ENCODE peak calls at places on chromosome 21, in four cellular contexts. One of them, this sample, is unnamed.
A peak's percentile ranks its signal among the peaks of the same experiment; 100 is the strongest.

GRCh38 chr21:17693801-17694200 is 81.1 kb upstream of the BTG3 start:
- DNase-seq in cardiac fibroblast: no peak
- DNase-seq in mucosa of descending colon: no peak
- DNase-seq in fibroblast of lung: no peak
- DNase-seq in this sample: no peak

GRCh38 chr21:14545906-14546480 is at the start of gene SAMSN1:
- DNase-seq in cardiac fibroblast: peak; percentile 42
- DNase-seq in mucosa of descending colon: peak; percentile 49
- DNase-seq in fibroblast of lung: no peak
- DNase-seq in this sample: peak; percentile 77

GRCh38 chr21:46191257-46191685 is 7.0 kb upstream of the SPATC1L start:
- DNase-seq in cardiac fibroblast: peak; percentile 84
- DNase-seq in mucosa of descending colon: no peak
- DNase-seq in fibroblast of lung: peak; percentile 88
- DNase-seq in this sample: no peak

GRCh38 chr21:46099476-46099875 is 1.6 kb downstream of the COL6A2 start:
- DNase-seq in cardiac fibroblast: peak; percentile 47
- DNase-seq in mucosa of descending colon: peak; percentile 60
- DNase-seq in fibroblast of lung: peak; percentile 54
- DNase-seq in this sample: no peak

GRCh38 chr21:32562426-32562825 is 22.9 kb downstream of the TCP10L start:
- DNase-seq in cardiac fibroblast: peak; percentile 91
- DNase-seq in mucosa of descending colon: no peak
- DNase-seq in fibroblast of lung: peak; percentile 91
- DNase-seq in this sample: no peak

GRCh38 chr21:37565530-37566223 is 199.1 kb downstream of the DYRK1A start:
- DNase-seq in cardiac fibroblast: peak; percentile 21
- DNase-seq in mucosa of descending colon: no peak
- DNase-seq in fibroblast of lung: peak; percentile 64
- DNase-seq in this sample: no peak

GRCh38 chr21:45404726-45405270 is at the start of gene COL18A1:
- DNase-seq in cardiac fibroblast: peak; percentile 71
- DNase-seq in mucosa of descending colon: peak; percentile 56
- DNase-seq in fibroblast of lung: peak; percentile 56
- DNase-seq in this sample: no peak

GRCh38 chr21:30354308-30355005 is 6.1 kb upstream of the KRTAP23-1 start:
- DNase-seq in cardiac fibroblast: no peak
- DNase-seq in mucosa of descending colon: no peak
- DNase-seq in fibroblast of lung: no peak
- DNase-seq in this sample: no peak

GRCh38 chr21:14699433-14700410 is 153.6 kb upstream of the SAMSN1 start:
- DNase-seq in cardiac fibroblast: no peak
- DNase-seq in mucosa of descending colon: no peak
- DNase-seq in fibroblast of lung: no peak
- DNase-seq in this sample: no peak

GRCh38 chr21:36790616-36791015 is 91.7 kb downstream of the SIM2 start:
- DNase-seq in cardiac fibroblast: no peak
- DNase-seq in mucosa of descending colon: no peak
- DNase-seq in fibroblast of lung: no peak
- DNase-seq in this sample: no peak

GRCh38 chr21:45562401-45562800 is 20.2 kb upstream of the SLC19A1 start:
- DNase-seq in cardiac fibroblast: no peak
- DNase-seq in mucosa of descending colon: no peak
- DNase-seq in fibroblast of lung: no peak
- DNase-seq in this sample: no peak

GRCh38 chr21:38691626-38692025 is 114.1 kb upstream of the ETS2 start:
- DNase-seq in cardiac fibroblast: no peak
- DNase-seq in mucosa of descending colon: no peak
- DNase-seq in fibroblast of lung: peak; percentile 11
- DNase-seq in this sample: no peak

GRCh38 chr21:43343095-43343991 is 83.6 kb downstream of the SIK1 start:
- DNase-seq in cardiac fibroblast: no peak
- DNase-seq in mucosa of descending colon: peak; percentile 89
- DNase-seq in fibroblast of lung: no peak
- DNase-seq in this sample: no peak

GRCh38 chr21:40555129-40555528 is 291.8 kb downstream of the DSCAM start:
- DNase-seq in cardiac fibroblast: no peak
- DNase-seq in mucosa of descending colon: no peak
- DNase-seq in fibroblast of lung: no peak
- DNase-seq in this sample: no peak

GRCh38 chr21:43195131-43196021 is 26.6 kb downstream of the CRYAA start:
- DNase-seq in cardiac fibroblast: peak; percentile 60
- DNase-seq in mucosa of descending colon: peak; percentile 49
- DNase-seq in fibroblast of lung: no peak
- DNase-seq in this sample: no peak

GRCh38 chr21:40166291-40166843 is 299.1 kb downstream of the PCP4 start:
- DNase-seq in cardiac fibroblast: no peak
- DNase-seq in mucosa of descending colon: no peak
- DNase-seq in fibroblast of lung: no peak
- DNase-seq in this sample: no peak

GRCh38 chr21:39066829-39067785 is 116.1 kb downstream of the PSMG1 start:
- DNase-seq in cardiac fibroblast: peak; percentile 60
- DNase-seq in mucosa of descending colon: no peak
- DNase-seq in fibroblast of lung: no peak
- DNase-seq in this sample: no peak

GRCh38 chr21:38838598-38839369 is 33.1 kb downstream of the ETS2 start:
- DNase-seq in cardiac fibroblast: no peak
- DNase-seq in mucosa of descending colon: no peak
- DNase-seq in fibroblast of lung: no peak
- DNase-seq in this sample: no peak

GRCh38 chr21:38699048-38699447 is 106.7 kb upstream of the ETS2 start:
- DNase-seq in cardiac fibroblast: no peak
- DNase-seq in mucosa of descending colon: no peak
- DNase-seq in fibroblast of lung: no peak
- DNase-seq in this sample: no peak

GRCh38 chr21:38938343-38938742 is 132.6 kb downstream of the ETS2 start:
- DNase-seq in cardiac fibroblast: peak; percentile 55
- DNase-seq in mucosa of descending colon: no peak
- DNase-seq in fibroblast of lung: peak; percentile 34
- DNase-seq in this sample: no peak

GRCh38 chr21:26388731-26389231 is 184.3 kb downstream of the CYYR1 start:
- DNase-seq in cardiac fibroblast: peak; percentile 48
- DNase-seq in mucosa of descending colon: no peak
- DNase-seq in fibroblast of lung: peak; percentile 29
- DNase-seq in this sample: no peak

GRCh38 chr21:38448619-38449186 is 49.6 kb downstream of the ERG start:
- DNase-seq in cardiac fibroblast: no peak
- DNase-seq in mucosa of descending colon: no peak
- DNase-seq in fibroblast of lung: no peak
- DNase-seq in this sample: no peak

GRCh38 chr21:36542312-36543101 is 62.6 kb upstream of the CLDN14 start:
- DNase-seq in cardiac fibroblast: no peak
- DNase-seq in mucosa of descending colon: no peak
- DNase-seq in fibroblast of lung: no peak
- DNase-seq in this sample: peak; percentile 79

GRCh38 chr21:20822559-20823133 is 175.6 kb upstream of the NCAM2 start:
- DNase-seq in cardiac fibroblast: peak; percentile 5
- DNase-seq in mucosa of descending colon: no peak
- DNase-seq in fibroblast of lung: no peak
- DNase-seq in this sample: no peak

GRCh38 chr21:25507522-25507921 is 99.8 kb downstream of the MRPL39 start:
- DNase-seq in cardiac fibroblast: no peak
- DNase-seq in mucosa of descending colon: no peak
- DNase-seq in fibroblast of lung: no peak
- DNase-seq in this sample: no peak

GRCh38 chr21:45972716-45973474 is 8.7 kb upstream of the COL6A1 start:
- DNase-seq in cardiac fibroblast: peak; percentile 97
- DNase-seq in mucosa of descending colon: peak; percentile 64
- DNase-seq in fibroblast of lung: peak; percentile 95
- DNase-seq in this sample: no peak

GRCh38 chr21:27476696-27477095 is 509.8 kb upstream of the ADAMTS5 start:
- DNase-seq in cardiac fibroblast: peak; percentile 75
- DNase-seq in mucosa of descending colon: no peak
- DNase-seq in fibroblast of lung: peak; percentile 80
- DNase-seq in this sample: no peak

GRCh38 chr21:45617021-45617930 is 26.2 kb upstream of the PCBP3 start:
- DNase-seq in cardiac fibroblast: no peak
- DNase-seq in mucosa of descending colon: no peak
- DNase-seq in fibroblast of lung: no peak
- DNase-seq in this sample: no peak

GRCh38 chr21:27339902-27340301 is 373.0 kb upstream of the ADAMTS5 start:
- DNase-seq in cardiac fibroblast: peak; percentile 16
- DNase-seq in mucosa of descending colon: no peak
- DNase-seq in fibroblast of lung: peak; percentile 94
- DNase-seq in this sample: no peak

GRCh38 chr21:45396620-45396995 is 8.4 kb upstream of the COL18A1 start:
- DNase-seq in cardiac fibroblast: no peak
- DNase-seq in mucosa of descending colon: peak; percentile 11
- DNase-seq in fibroblast of lung: no peak
- DNase-seq in this sample: no peak

GRCh38 chr21:45929477-45929876 is 52.1 kb upstream of the COL6A1 start:
- DNase-seq in cardiac fibroblast: no peak
- DNase-seq in mucosa of descending colon: no peak
- DNase-seq in fibroblast of lung: no peak
- DNase-seq in this sample: no peak

GRCh38 chr21:38181101-38181500 is 75.7 kb upstream of the KCNJ15 start:
- DNase-seq in cardiac fibroblast: no peak
- DNase-seq in mucosa of descending colon: no peak
- DNase-seq in fibroblast of lung: peak; percentile 11
- DNase-seq in this sample: no peak

GRCh38 chr21:46171996-46172862 is 12.0 kb downstream of the SPATC1L start:
- DNase-seq in cardiac fibroblast: no peak
- DNase-seq in mucosa of descending colon: no peak
- DNase-seq in fibroblast of lung: no peak
- DNase-seq in this sample: no peak

GRCh38 chr21:38496224-38496623 is 2.1 kb downstream of the ERG start:
- DNase-seq in cardiac fibroblast: no peak
- DNase-seq in mucosa of descending colon: no peak
- DNase-seq in fibroblast of lung: no peak
- DNase-seq in this sample: no peak

GRCh38 chr21:39630191-39630591 is 17.5 kb downstream of the B3GALT5 start:
- DNase-seq in cardiac fibroblast: no peak
- DNase-seq in mucosa of descending colon: no peak
- DNase-seq in fibroblast of lung: peak; percentile 44
- DNase-seq in this sample: no peak

GRCh38 chr21:46112731-46113215 is 14.9 kb downstream of the COL6A2 start:
- DNase-seq in cardiac fibroblast: no peak
- DNase-seq in mucosa of descending colon: peak; percentile 36
- DNase-seq in fibroblast of lung: no peak
- DNase-seq in this sample: no peak

GRCh38 chr21:37463083-37463780 is 96.7 kb downstream of the DYRK1A start:
- DNase-seq in cardiac fibroblast: peak; percentile 70
- DNase-seq in mucosa of descending colon: no peak
- DNase-seq in fibroblast of lung: peak; percentile 85
- DNase-seq in this sample: peak; percentile 27

GRCh38 chr21:46406001-46406400 is 52.7 kb upstream of the DIP2A start:
- DNase-seq in cardiac fibroblast: no peak
- DNase-seq in mucosa of descending colon: peak; percentile 17
- DNase-seq in fibroblast of lung: no peak
- DNase-seq in this sample: no peak

GRCh38 chr21:17540530-17540929 is 27.7 kb downstream of the CXADR start:
- DNase-seq in cardiac fibroblast: no peak
- DNase-seq in mucosa of descending colon: no peak
- DNase-seq in fibroblast of lung: no peak
- DNase-seq in this sample: no peak

GRCh38 chr21:42164064-42164789 is 54.7 kb upstream of the ABCG1 start:
- DNase-seq in cardiac fibroblast: peak; percentile 30
- DNase-seq in mucosa of descending colon: peak; percentile 80
- DNase-seq in fibroblast of lung: peak; percentile 31
- DNase-seq in this sample: peak; percentile 16
- TF ChIP-seq CTCF in cardiac fibroblast: peak; percentile 44
- TF ChIP-seq CTCF in mucosa of descending colon: peak; percentile 58
- TF ChIP-seq CTCF in fibroblast of lung: no peak
- TF ChIP-seq CTCF in this sample: peak; percentile 77

DNA sequence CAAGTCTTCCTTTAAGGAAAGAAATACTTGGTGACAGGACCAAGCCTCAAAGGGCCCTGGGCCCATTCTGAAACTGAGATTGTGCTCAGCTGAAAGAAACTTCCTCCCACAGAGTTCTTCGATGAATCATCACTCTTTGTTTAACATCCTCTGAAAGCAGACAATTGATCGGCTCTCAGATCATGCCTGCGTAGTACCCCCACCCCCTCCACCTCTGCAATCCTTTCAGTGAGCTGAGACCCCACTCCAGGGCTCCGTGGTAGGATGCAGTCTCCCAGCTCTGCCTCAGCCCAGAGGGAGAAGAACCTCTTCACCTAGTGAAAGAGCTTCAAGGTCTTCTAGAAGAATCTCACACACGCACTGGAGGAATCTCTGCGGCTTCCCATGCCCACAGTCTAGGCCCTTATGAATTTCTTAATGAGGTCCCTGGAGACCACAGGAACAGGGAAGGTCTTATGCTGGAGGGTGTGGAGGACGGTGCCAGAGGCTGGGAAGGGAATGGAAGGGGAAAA is 104.9 kb upstream of the SOD1 start:
- DNase-seq in cardiac fibroblast: peak; percentile 26
- DNase-seq in mucosa of descending colon: no peak
- DNase-seq in fibroblast of lung: no peak
- DNase-seq in this sample: peak; percentile 21
- H3K4me3 ChIP-seq in cardiac fibroblast: no peak overlapping the region
- H3K4me3 ChIP-seq in mucosa of descending colon: no peak overlapping the region
- H3K4me3 ChIP-seq in fibroblast of lung: no peak overlapping the region
- H3K4me3 ChIP-seq in this sample: no peak overlapping the region

GRCh38 chr21:18801468-18801867 is 397.9 kb upstream of the TMPRSS15 start:
- DNase-seq in cardiac fibroblast: peak; percentile 30
- DNase-seq in mucosa of descending colon: no peak
- DNase-seq in fibroblast of lung: no peak
- DNase-seq in this sample: no peak
- TF ChIP-seq CTCF in cardiac fibroblast: no peak
- TF ChIP-seq CTCF in mucosa of descending colon: no peak
- TF ChIP-seq CTCF in fibroblast of lung: no peak
- TF ChIP-seq CTCF in this sample: no peak

GRCh38 chr21:16069713-16070112 is 339.9 kb downstream of the USP25 start:
- DNase-seq in cardiac fibroblast: no peak
- DNase-seq in mucosa of descending colon: no peak
- DNase-seq in fibroblast of lung: no peak
- DNase-seq in this sample: no peak

GRCh38 chr21:16072176-16072575 is 342.4 kb downstream of the USP25 start:
- DNase-seq in cardiac fibroblast: no peak
- DNase-seq in mucosa of descending colon: no peak
- DNase-seq in fibroblast of lung: no peak
- DNase-seq in this sample: no peak

GRCh38 chr21:16071761-16072160 is 342.0 kb downstream of the USP25 start:
- DNase-seq in cardiac fibroblast: no peak
- DNase-seq in mucosa of descending colon: no peak
- DNase-seq in fibroblast of lung: no peak
- DNase-seq in this sample: no peak

GRCh38 chr21:16071082-16071481 is 341.3 kb downstream of the USP25 start:
- DNase-seq in cardiac fibroblast: peak; percentile 16
- DNase-seq in mucosa of descending colon: peak; percentile 12
- DNase-seq in fibroblast of lung: peak; percentile 55
- DNase-seq in this sample: no peak

GRCh38 chr21:16070207-16070651 is 340.4 kb downstream of the USP25 start:
- DNase-seq in cardiac fibroblast: no peak
- DNase-seq in mucosa of descending colon: no peak
- DNase-seq in fibroblast of lung: no peak
- DNase-seq in this sample: no peak
- H3K4me3 ChIP-seq in cardiac fibroblast: no peak overlapping the region
- H3K4me3 ChIP-seq in mucosa of descending colon: no peak overlapping the region
- H3K4me3 ChIP-seq in fibroblast of lung: no peak overlapping the region
- H3K4me3 ChIP-seq in this sample: no peak overlapping the region

This sample was measured in GM12864.